ENCODE peak calls at places on chromosomes 3 and 15, in six cellular contexts. K, O, P, D, S and W are unnamed samples.

GRCh38 chr3:11803977-11804903 is 42.4 kb downstream of the TAMM41 start:
- DNase-seq in D (peak), S (peak), P (peak), K (peak), O (peak), W (peak)

GRCh38 chr3:32257641-32258438 is 19.4 kb downstream of the CMTM8 start:
- DNase-seq in S (no peak), P (no peak), O (no peak), D (no peak), K (no peak), W (no peak)

GRCh38 chr3:155112661-155113389 is 32.7 kb downstream of the MME start:
- DNase-seq in P (no peak), D (no peak), K (no peak), S (no peak), O (no peak), W (no peak)

GRCh38 chr3:127791221-127791913 is 30.9 kb downstream of the MGLL start:
- DNase-seq in D (peak), K (peak), O (no peak), S (peak), P (no peak), W (peak)

GRCh38 chr15:100728371-100729201 is 126.2 kb downstream of the ASB7 start:
- DNase-seq in S (no peak), K (no peak), P (no peak), D (no peak), O (no peak), W (no peak)

GRCh38 chr3:73432021-73432722 is 192.6 kb downstream of the PDZRN3 start:
- DNase-seq in O (peak), D (peak), P (no peak), K (no peak), S (peak), W (peak)

GRCh38 chr3:132033471-132033870 is 1.3 kb downstream of the CPNE4 start:
- DNase-seq in P (no peak), O (no peak), D (no peak), S (no peak), K (no peak), W (no peak)

GRCh38 chr3:184599143-184599542 is 37.6 kb downstream of the EPHB3 start:
- DNase-seq in O (no peak), S (no peak), D (no peak), K (no peak), P (no peak), W (no peak)

GRCh38 chr15:62779041-62779810 is 263.3 kb upstream of the TPM1 start:
- DNase-seq in P (no peak), K (no peak), O (no peak), D (no peak), S (no peak), W (no peak)

GRCh38 chr3:149374391-149374790 is 3.1 kb downstream of the TM4SF1 start:
- DNase-seq in D (no peak), O (no peak), P (no peak), S (no peak), K (no peak), W (no peak)

GRCh38 chr15:66897381-66897780 is 168.0 kb upstream of the SMAD3 start:
- DNase-seq in P (no peak), K (no peak), O (no peak), S (no peak), D (no peak), W (no peak)

GRCh38 chr3:48623851-48624547 is 2.4 kb upstream of the TMEM89 start:
- DNase-seq in D (no peak), S (no peak), K (no peak), O (no peak), P (no peak), W (no peak)

GRCh38 chr3:27623085-27623753 is 98.9 kb downstream of the EOMES start:
- DNase-seq in P (no peak), K (no peak), O (no peak), S (no peak), D (no peak), W (peak)

GRCh38 chr15:88399021-88399685 is 68.0 kb downstream of the MRPL46 start:
- DNase-seq in K (no peak), O (no peak), P (no peak), S (no peak), D (no peak), W (no peak)

GRCh38 chr3:188567478-188568195 is 413.7 kb downstream of the LPP start:
- DNase-seq in K (no peak), P (no peak), D (no peak), O (no peak), S (peak), W (no peak)

GRCh38 chr15:38521316-38521715 is 43.3 kb downstream of the RASGRP1 start:
- DNase-seq in K (no peak), D (no peak), P (no peak), O (no peak), S (no peak), W (no peak)

GRCh38 chr3:141380279-141380678 is 12.0 kb downstream of the ZBTB38 start:
- DNase-seq in P (no peak), O (no peak), S (no peak), D (no peak), K (no peak), W (no peak)

GRCh38 chr15:60651734-60652141 is 172.8 kb upstream of the ICE2 start:
- DNase-seq in O (no peak), P (no peak), S (no peak), D (no peak), K (no peak), W (no peak)

GRCh38 chr3:186251948-186252619 is 110.0 kb downstream of the DGKG start:
- DNase-seq in O (no peak), P (no peak), S (no peak), D (no peak), K (no peak), W (no peak)

GRCh38 chr3:46112296-46112695 is 85.0 kb upstream of the XCR1 start:
- DNase-seq in S (no peak), O (no peak), D (no peak), P (no peak), K (no peak), W (no peak)

GRCh38 chr3:11156026-11156410 is 1.7 kb downstream of the HRH1 start:
- DNase-seq in O (no peak), P (no peak), S (no peak), D (no peak), K (no peak), W (no peak)

GRCh38 chr3:2356298-2356950 is 257.8 kb downstream of the CNTN4 start:
- DNase-seq in O (no peak), K (no peak), P (no peak), S (no peak), D (no peak), W (no peak)

GRCh38 chr15:80240261-80240660 is 11.8 kb downstream of the CTXND1 start:
- DNase-seq in D (no peak), P (no peak), K (no peak), S (no peak), O (no peak), W (no peak)

GRCh38 chr3:88005066-88005465 is 53.7 kb downstream of the CGGBP1 start:
- DNase-seq in D (no peak), K (no peak), S (peak), O (no peak), P (no peak), W (peak)

GRCh38 chr3:134002326-134002725 is 27.4 kb downstream of the SLCO2A1 start:
- DNase-seq in D (no peak), P (no peak), K (no peak), O (no peak), S (no peak), W (no peak)

GRCh38 chr3:133548090-133548489 is 25.4 kb upstream of the CDV3 start:
- DNase-seq in P (no peak), D (no peak), O (no peak), S (no peak), K (no peak), W (peak)

GRCh38 chr15:66563566-66564110 is 2.2 kb downstream of the LCTL start:
- DNase-seq in P (no peak), O (no peak), S (no peak), D (no peak), K (no peak), W (no peak)

GRCh38 chr15:66783327-66784124 is 81.5 kb downstream of the SMAD6 start:
- DNase-seq in P (no peak), K (no peak), O (no peak), S (no peak), D (no peak), W (no peak)

GRCh38 chr15:41115652-41116115 is 396 bp downstream of the INO80 start:
- DNase-seq in S (peak), O (peak), D (peak), K (peak), P (peak), W (no peak)

GRCh38 chr3:45690331-45691035 is 1.3 kb downstream of the SACM1L start:
- DNase-seq in S (no peak), K (no peak), D (no peak), P (no peak), O (no peak), W (no peak)

GRCh38 chr3:196650740-196651311 is 11.3 kb downstream of the NRROS start:
- DNase-seq in D (no peak), S (peak), O (no peak), K (no peak), P (no peak), W (peak)

GRCh38 chr3:127535901-127536817 is 54.4 kb downstream of the TPRA1 start:
- DNase-seq in K (no peak), S (no peak), P (no peak), D (no peak), O (no peak), W (no peak)

GRCh38 chr3:96478496-96478895 is 335.9 kb upstream of the EPHA6 start:
- DNase-seq in D (no peak), K (no peak), P (no peak), O (no peak), S (peak), W (no peak)

GRCh38 chr15:59274126-59274970 is 67.7 kb downstream of the LDHAL6B start:
- DNase-seq in D (no peak), K (no peak), P (no peak), O (no peak), S (no peak), W (no peak)

GRCh38 chr3:155555479-155556065 is 189.3 kb downstream of the PLCH1 start:
- DNase-seq in S (no peak), P (no peak), O (no peak), D (no peak), K (no peak), W (no peak)

GRCh38 chr3:37680393-37680792 is 181.3 kb upstream of the CTDSPL start:
- DNase-seq in K (no peak), P (no peak), S (no peak), O (no peak), D (no peak), W (no peak)

GRCh38 chr3:167728631-167729335 is 5.9 kb downstream of the PDCD10 start:
- DNase-seq in K (no peak), S (no peak), D (no peak), P (no peak), O (no peak), W (no peak)